ENCODE peak calls at places on chromosomes 5 and 9, in six cellular contexts. W is CD8-positive, alpha-beta memory T cell; Z is K562; I is left lung; P is astrocyte; R is A673. Y is an unnamed sample.
A peak's percentile ranks its signal among the peaks of the same experiment; 100 is the strongest.

GRCh38 chr5:80961376-80962281 is 1.5 kb downstream of the RASGRF2 start:
- DNase-seq in P (peak; percentile 40), R (peak; percentile 78), W (no peak), I (no peak), Z (no peak), Y (no peak)

GRCh38 chr9:135906291-135907005 is 898 bp downstream of the CAMSAP1 start:
- DNase-seq in I (no peak), W (no peak), R (peak; percentile 43), Z (no peak), P (peak; percentile 45), Y (no peak)

GRCh38 chr9:131845286-131846011 is 105.6 kb upstream of the RAPGEF1 start:
- DNase-seq in I (no peak), Z (no peak), R (no peak), W (no peak), P (no peak), Y (no peak)

GRCh38 chr9:123011878-123012528 is 21.5 kb upstream of the GPR21 start:
- DNase-seq in R (no peak), P (no peak), I (no peak), Z (no peak), W (no peak), Y (no peak)

GRCh38 chr5:172616730-172617129 is 24.3 kb upstream of the NEURL1B start:
- DNase-seq in P (no peak), Z (no peak), W (no peak), R (no peak), I (no peak), Y (no peak)

GRCh38 chr9:133881671-133882381 is 110.3 kb downstream of the VAV2 start:
- DNase-seq in W (no peak), P (peak; percentile 6), I (no peak), Z (no peak), R (no peak), Y (no peak)

GRCh38 chr5:179974281-179974945 is 66.7 kb upstream of the TBC1D9B start:
- DNase-seq in Z (no peak), W (no peak), I (no peak), P (no peak), R (no peak), Y (peak; percentile 83)

GRCh38 chr5:53433036-53433435 is 47.4 kb upstream of the FST start:
- DNase-seq in W (no peak), P (no peak), I (no peak), Z (no peak), R (no peak), Y (no peak)

GRCh38 chr9:83422512-83422911 is 115.7 kb downstream of the FRMD3 start:
- DNase-seq in R (no peak), W (no peak), I (no peak), Z (no peak), P (no peak), Y (no peak)

GRCh38 chr5:168300377-168301182 is 9.1 kb downstream of the WWC1 start:
- DNase-seq in I (no peak), P (no peak), W (no peak), Z (no peak), R (no peak), Y (no peak)

GRCh38 chr5:36590513-36591286 is 15.7 kb upstream of the SLC1A3 start:
- DNase-seq in P (no peak), R (peak; percentile 49), I (no peak), W (no peak), Z (no peak), Y (no peak)

GRCh38 chr9:97845763-97846162 is 7.3 kb upstream of the FOXE1 start:
- DNase-seq in Z (no peak), I (no peak), R (no peak), W (no peak), P (no peak), Y (no peak)

GRCh38 chr9:78685471-78685870 is 388.5 kb downstream of the PSAT1 start:
- DNase-seq in W (no peak), Z (no peak), R (no peak), P (peak; percentile 26), I (no peak), Y (no peak)

GRCh38 chr9:93095205-93096130 is 549 bp upstream of the CARD19 start:
- DNase-seq in Z (peak; percentile 99), P (peak; percentile 88), W (peak; percentile 100), I (peak; percentile 100), R (peak; percentile 99), Y (peak; percentile 100)

GRCh38 chr5:113546711-113547159 is 33.2 kb downstream of the YTHDC2 start:
- DNase-seq in R (no peak), I (no peak), P (peak; percentile 93), W (no peak), Z (no peak), Y (no peak)

GRCh38 chr5:173753307-173754168 is 134.6 kb upstream of the CPEB4 start:
- DNase-seq in R (no peak), I (no peak), W (no peak), Z (peak; percentile 57), P (no peak), Y (peak; percentile 82)

GRCh38 chr5:3394877-3395599 is 200.6 kb upstream of the IRX1 start:
- DNase-seq in Z (no peak), W (no peak), R (no peak), I (no peak), P (no peak), Y (peak; percentile 79)

GRCh38 chr5:177478711-177479646 is 5.5 kb upstream of the DBN1 start:
- DNase-seq in P (peak; percentile 41), I (peak; percentile 80), R (no peak), W (no peak), Z (no peak), Y (no peak)

GRCh38 chr5:109907189-109907588 is 217.5 kb downstream of the MAN2A1 start:
- DNase-seq in Z (no peak), W (no peak), P (peak; percentile 80), R (no peak), I (no peak), Y (no peak)

GRCh38 chr9:69502671-69503301 is 169.4 kb downstream of the APBA1 start:
- DNase-seq in R (no peak), W (no peak), I (no peak), P (peak; percentile 49), Z (no peak), Y (no peak)

GRCh38 chr5:103256178-103256577 is 2.4 kb upstream of the MACIR start:
- DNase-seq in R (no peak), I (no peak), P (no peak), W (no peak), Z (no peak), Y (no peak)

GRCh38 chr5:83256091-83256775 is 178.9 kb downstream of the XRCC4 start:
- DNase-seq in P (peak; percentile 21), I (no peak), Z (no peak), R (no peak), W (no peak), Y (no peak)

GRCh38 chr5:95937607-95938152 is 24.0 kb downstream of the ELL2 start:
- DNase-seq in Z (no peak), P (no peak), W (no peak), I (no peak), R (no peak), Y (no peak)

GRCh38 chr5:139949710-139950109 is 93.4 kb downstream of the NRG2 start:
- DNase-seq in R (no peak), W (no peak), I (no peak), Z (no peak), P (no peak), Y (no peak)

GRCh38 chr9:121975801-121976277 is 117.3 kb downstream of the TTLL11 start:
- DNase-seq in W (no peak), I (no peak), Z (no peak), P (peak; percentile 73), R (no peak), Y (no peak)

GRCh38 chr9:96758845-96759673 is 18.8 kb downstream of the ZNF510 start:
- DNase-seq in I (no peak), W (no peak), Z (no peak), R (no peak), P (peak; percentile 14), Y (no peak)
- H3K9me3 ChIP-seq in I (peaks cover 33% of the 10 kb centered on the region), W (peaks cover 77% of the 10 kb centered on the region), Z (peaks cover 63% of the 10 kb centered on the region), R (peaks cover 93% of the 10 kb centered on the region), P (peaks cover 69% of the 10 kb centered on the region), Y (peaks cover 88% of the 10 kb centered on the region)

GRCh38 chr9:89426389-89426961 is 71.4 kb downstream of the SEMA4D start:
- DNase-seq in Z (no peak), P (no peak), I (no peak), W (no peak), R (no peak), Y (no peak)
- H3K9me3 ChIP-seq in Z (no peaks in the 10 kb centered on the region), P (no peaks in the 10 kb centered on the region), I (no peaks in the 10 kb centered on the region), W (no peaks in the 10 kb centered on the region), R (no peaks in the 10 kb centered on the region), Y (peaks cover 2% of the 10 kb centered on the region)

GRCh38 chr9:1083325-1083913 is 33.3 kb downstream of the DMRT2 start:
- DNase-seq in P (no peak), I (peak; percentile 44), Z (no peak), W (no peak), R (peak; percentile 57), Y (no peak)
- H3K9me3 ChIP-seq in P (peaks cover 2% of the 10 kb centered on the region), I (no peaks in the 10 kb centered on the region), Z (no peaks in the 10 kb centered on the region), W (no peaks in the 10 kb centered on the region), R (no peaks in the 10 kb centered on the region), Y (no peaks in the 10 kb centered on the region)

GRCh38 chr5:141343242-141343952 is at the start of gene PCDHGA3:
- DNase-seq in P (peak; percentile 55), R (peak; percentile 41), I (no peak), W (no peak), Z (peak; percentile 51), Y (no peak)

GRCh38 chr5:141343953-141344463 is 379 bp downstream of the PCDHGA3 start:
- DNase-seq in I (no peak), P (no peak), W (no peak), Z (peak; percentile 20), R (no peak), Y (no peak)

GRCh38 chr5:141342773-141343172 is 856 bp upstream of the PCDHGA3 start:
- DNase-seq in P (no peak), W (no peak), I (no peak), R (no peak), Z (no peak), Y (no peak)

GRCh38 chr5:141338538-141339306 is at the start of gene PCDHGA2:
- DNase-seq in R (peak; percentile 65), Z (peak; percentile 63), I (no peak), W (no peak), P (peak; percentile 28), Y (peak; percentile 25)
- H3K9me3 ChIP-seq in R (peaks cover 48% of the 10 kb centered on the region), Z (no peaks in the 10 kb centered on the region), I (no peaks in the 10 kb centered on the region), W (no peaks in the 10 kb centered on the region), P (peaks cover 23% of the 10 kb centered on the region), Y (peaks cover 14% of the 10 kb centered on the region)

GRCh38 chr5:79890119-79890870 is 100.8 kb downstream of the MTX3 start:
- DNase-seq in I (no peak), P (no peak), R (no peak), W (no peak), Z (no peak), Y (no peak)

GRCh38 chr5:79890871-79891249 is 100.2 kb downstream of the MTX3 start:
- DNase-seq in W (no peak), P (no peak), I (no peak), R (no peak), Z (no peak), Y (no peak)

GRCh38 chr5:79888643-79889042 is 102.4 kb downstream of the MTX3 start:
- DNase-seq in Z (no peak), W (no peak), I (no peak), R (no peak), P (no peak), Y (no peak)

GRCh38 chr5:79893485-79893884 is 97.6 kb downstream of the MTX3 start:
- DNase-seq in P (no peak), R (no peak), Z (no peak), I (no peak), W (no peak), Y (no peak)
- H3K9me3 ChIP-seq in P (no peaks in the 10 kb centered on the region), R (no peaks in the 10 kb centered on the region), Z (no peaks in the 10 kb centered on the region), I (no peaks in the 10 kb centered on the region), W (no peaks in the 10 kb centered on the region), Y (no peaks in the 10 kb centered on the region)

Y was measured in WERI-Rb-1.